ENCODE peak calls at places on chromosome 4, in seven cellular contexts. One of them, this sample, is unnamed.

GRCh38 chr4:182555997-182556418 is 312.8 kb downstream of the TENM3 start:
- DNase-seq in HCT116: no peak
- DNase-seq in mammary epithelial cell: peak
- DNase-seq in H9: peak
- DNase-seq in fibroblast of lung: peak
- DNase-seq in MM.1S: no peak
- DNase-seq in OCI-LY7: no peak
- DNase-seq in this sample: peak

GRCh38 chr4:152973614-152974200 is 37.6 kb downstream of the FHDC1 start:
- DNase-seq in HCT116: no peak
- DNase-seq in mammary epithelial cell: no peak
- DNase-seq in H9: no peak
- DNase-seq in fibroblast of lung: no peak
- DNase-seq in MM.1S: no peak
- DNase-seq in OCI-LY7: no peak
- DNase-seq in this sample: no peak

GRCh38 chr4:88054909-88055308 is 47.5 kb downstream of the PKD2 start:
- DNase-seq in HCT116: peak
- DNase-seq in mammary epithelial cell: peak
- DNase-seq in H9: peak
- DNase-seq in fibroblast of lung: peak
- DNase-seq in MM.1S: peak
- DNase-seq in OCI-LY7: peak
- DNase-seq in this sample: peak

GRCh38 chr4:74109116-74109791 is 10.3 kb upstream of the CXCL2 start:
- DNase-seq in HCT116: peak
- DNase-seq in mammary epithelial cell: peak
- DNase-seq in H9: peak
- DNase-seq in fibroblast of lung: peak
- DNase-seq in MM.1S: no peak
- DNase-seq in OCI-LY7: no peak
- DNase-seq in this sample: peak

GRCh38 chr4:17447056-17447455 is 64.8 kb downstream of the QDPR start:
- DNase-seq in HCT116: no peak
- DNase-seq in mammary epithelial cell: no peak
- DNase-seq in H9: no peak
- DNase-seq in fibroblast of lung: no peak
- DNase-seq in MM.1S: no peak
- DNase-seq in OCI-LY7: no peak
- DNase-seq in this sample: no peak

GRCh38 chr4:145732895-145733880 is 53.2 kb downstream of the C4orf51 start:
- DNase-seq in HCT116: peak
- DNase-seq in mammary epithelial cell: peak
- DNase-seq in H9: peak
- DNase-seq in fibroblast of lung: peak
- DNase-seq in MM.1S: peak
- DNase-seq in OCI-LY7: peak
- DNase-seq in this sample: peak

GRCh38 chr4:70711599-70711998 is 10.2 kb upstream of the RUFY3 start:
- DNase-seq in HCT116: no peak
- DNase-seq in mammary epithelial cell: no peak
- DNase-seq in H9: no peak
- DNase-seq in fibroblast of lung: no peak
- DNase-seq in MM.1S: no peak
- DNase-seq in OCI-LY7: no peak
- DNase-seq in this sample: no peak

GRCh38 chr4:20252656-20253271 is 1.1 kb downstream of the SLIT2 start:
- DNase-seq in HCT116: no peak
- DNase-seq in mammary epithelial cell: no peak
- DNase-seq in H9: peak
- DNase-seq in fibroblast of lung: peak
- DNase-seq in MM.1S: peak
- DNase-seq in OCI-LY7: no peak
- DNase-seq in this sample: peak

GRCh38 chr4:590313-590841 is 14.3 kb upstream of the TMEM271 start:
- DNase-seq in HCT116: no peak
- DNase-seq in mammary epithelial cell: no peak
- DNase-seq in H9: no peak
- DNase-seq in fibroblast of lung: no peak
- DNase-seq in MM.1S: no peak
- DNase-seq in OCI-LY7: no peak
- DNase-seq in this sample: no peak

GRCh38 chr4:114729339-114729738 is 130.7 kb downstream of the UGT8 start:
- DNase-seq in HCT116: no peak
- DNase-seq in mammary epithelial cell: no peak
- DNase-seq in H9: peak
- DNase-seq in fibroblast of lung: no peak
- DNase-seq in MM.1S: no peak
- DNase-seq in OCI-LY7: no peak
- DNase-seq in this sample: no peak

DNA sequence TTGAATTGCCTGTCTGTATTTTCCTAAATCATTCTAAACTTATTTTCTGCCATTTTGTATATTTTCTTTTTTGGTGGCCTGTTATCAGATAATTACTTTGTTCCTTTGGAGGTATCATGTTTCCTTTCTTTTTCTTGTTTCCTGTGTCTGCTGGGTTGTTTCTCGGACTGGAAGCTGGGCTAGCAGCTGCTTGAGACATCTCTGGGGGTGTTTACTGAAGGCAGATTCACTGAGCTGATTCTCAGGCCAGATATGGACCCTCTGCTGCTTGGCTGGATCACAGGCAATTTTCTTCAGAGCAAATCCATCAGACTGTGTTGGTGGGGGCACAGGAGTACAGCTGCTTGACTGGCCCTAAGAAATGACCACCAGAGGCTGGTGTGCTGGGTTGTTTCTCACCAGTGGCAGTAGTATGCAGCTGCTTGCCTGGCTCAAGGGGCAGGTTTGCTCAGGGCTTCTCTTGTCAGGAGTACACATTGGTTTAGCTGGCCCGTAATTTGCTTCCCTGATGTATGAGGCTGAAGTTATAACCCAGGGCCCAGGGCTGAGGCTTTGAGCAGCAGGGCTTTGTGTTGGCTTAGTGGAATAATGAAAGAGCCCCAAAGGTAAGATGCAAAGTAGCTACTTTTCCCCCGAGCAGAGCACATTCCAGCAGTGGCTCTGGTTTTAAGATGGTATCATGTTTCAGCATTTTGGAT is 680.6 kb downstream of the TECRL start:
- DNase-seq in HCT116: no peak
- DNase-seq in mammary epithelial cell: no peak
- DNase-seq in H9: peak
- DNase-seq in fibroblast of lung: no peak
- DNase-seq in MM.1S: no peak
- DNase-seq in OCI-LY7: no peak
- DNase-seq in this sample: no peak
- H2AFZ ChIP-seq in HCT116: no peak
- H2AFZ ChIP-seq in mammary epithelial cell: no peak
- H2AFZ ChIP-seq in H9: peak
- H2AFZ ChIP-seq in fibroblast of lung: no peak
- H2AFZ ChIP-seq in MM.1S: no peak
- H2AFZ ChIP-seq in OCI-LY7: no peak
- H2AFZ ChIP-seq in this sample: no peak

GRCh38 chr4:107989537-107990386 is at the start of gene HADH:
- DNase-seq in HCT116: peak
- DNase-seq in mammary epithelial cell: peak
- DNase-seq in H9: peak
- DNase-seq in fibroblast of lung: peak
- DNase-seq in MM.1S: peak
- DNase-seq in OCI-LY7: peak
- DNase-seq in this sample: peak

GRCh38 chr4:107988763-107989035 is 990 bp upstream of the HADH start:
- DNase-seq in HCT116: no peak
- DNase-seq in mammary epithelial cell: no peak
- DNase-seq in H9: no peak
- DNase-seq in fibroblast of lung: no peak
- DNase-seq in MM.1S: no peak
- DNase-seq in OCI-LY7: no peak
- DNase-seq in this sample: no peak

GRCh38 chr4:107991945-107992625 is 2.4 kb downstream of the HADH start:
- DNase-seq in HCT116: no peak
- DNase-seq in mammary epithelial cell: no peak
- DNase-seq in H9: no peak
- DNase-seq in fibroblast of lung: peak
- DNase-seq in MM.1S: no peak
- DNase-seq in OCI-LY7: peak
- DNase-seq in this sample: no peak

GRCh38 chr4:107989162-107989536 is 540 bp upstream of the HADH start:
- DNase-seq in HCT116: no peak
- DNase-seq in mammary epithelial cell: no peak
- DNase-seq in H9: no peak
- DNase-seq in fibroblast of lung: no peak
- DNase-seq in MM.1S: peak
- DNase-seq in OCI-LY7: no peak
- DNase-seq in this sample: no peak

GRCh38 chr4:107987916-107988762 is 1.6 kb upstream of the HADH start:
- DNase-seq in HCT116: no peak
- DNase-seq in mammary epithelial cell: no peak
- DNase-seq in H9: no peak
- DNase-seq in fibroblast of lung: no peak
- DNase-seq in MM.1S: no peak
- DNase-seq in OCI-LY7: no peak
- DNase-seq in this sample: no peak
- H2AFZ ChIP-seq in HCT116: no peak
- H2AFZ ChIP-seq in mammary epithelial cell: peak
- H2AFZ ChIP-seq in H9: no peak
- H2AFZ ChIP-seq in fibroblast of lung: no peak
- H2AFZ ChIP-seq in MM.1S: no peak
- H2AFZ ChIP-seq in OCI-LY7: peak
- H2AFZ ChIP-seq in this sample: no peak

DNA sequence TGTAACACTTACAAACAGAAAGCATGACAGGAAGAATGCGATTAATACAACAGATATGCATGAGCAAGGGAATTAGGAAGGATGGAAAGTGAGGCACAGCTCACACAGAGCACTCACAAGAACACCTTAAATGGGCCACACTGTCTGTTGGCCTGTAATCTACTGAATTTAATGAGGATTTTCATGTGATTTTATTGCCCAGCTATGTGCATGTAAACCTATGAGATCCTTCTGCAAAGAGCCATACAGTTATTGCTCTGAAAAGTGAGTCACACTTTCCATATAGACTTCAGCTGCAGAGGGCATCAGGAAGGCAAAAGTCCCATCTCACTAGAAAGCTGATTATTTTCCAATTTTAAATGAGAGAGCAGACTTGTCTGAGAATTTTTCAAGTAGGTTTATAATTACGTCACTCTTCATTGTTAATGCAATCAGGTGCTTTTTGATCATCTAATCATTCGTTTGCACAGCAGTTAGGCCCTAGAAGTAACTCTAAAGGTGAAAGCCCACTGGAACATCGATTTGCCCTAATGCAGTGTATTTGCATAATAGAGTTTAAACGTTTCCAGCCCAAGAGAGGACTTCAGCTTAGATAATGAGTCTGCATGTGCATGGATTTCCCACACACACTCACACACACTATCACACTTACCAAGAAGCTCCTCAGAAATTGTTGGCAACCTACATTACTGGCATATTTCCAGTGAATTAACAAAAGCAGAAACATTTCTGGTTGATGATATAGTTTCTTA is 832.6 kb upstream of the INTU start:
- DNase-seq in HCT116: no peak
- DNase-seq in mammary epithelial cell: no peak
- DNase-seq in H9: no peak
- DNase-seq in fibroblast of lung: peak
- DNase-seq in MM.1S: no peak
- DNase-seq in OCI-LY7: no peak
- DNase-seq in this sample: peak
- H2AFZ ChIP-seq in HCT116: no peak
- H2AFZ ChIP-seq in mammary epithelial cell: peak
- H2AFZ ChIP-seq in H9: no peak
- H2AFZ ChIP-seq in fibroblast of lung: no peak
- H2AFZ ChIP-seq in MM.1S: no peak
- H2AFZ ChIP-seq in OCI-LY7: no peak
- H2AFZ ChIP-seq in this sample: peak

GRCh38 chr4:6960154-6960553 is 50.5 kb downstream of the TBC1D14 start:
- DNase-seq in HCT116: no peak
- DNase-seq in mammary epithelial cell: no peak
- DNase-seq in H9: no peak
- DNase-seq in fibroblast of lung: no peak
- DNase-seq in MM.1S: no peak
- DNase-seq in OCI-LY7: no peak
- DNase-seq in this sample: no peak

GRCh38 chr4:6960628-6961027 is 51.0 kb downstream of the TBC1D14 start:
- DNase-seq in HCT116: no peak
- DNase-seq in mammary epithelial cell: no peak
- DNase-seq in H9: no peak
- DNase-seq in fibroblast of lung: no peak
- DNase-seq in MM.1S: no peak
- DNase-seq in OCI-LY7: no peak
- DNase-seq in this sample: no peak

GRCh38 chr4:6961496-6962210 is 52.0 kb downstream of the TBC1D14 start:
- DNase-seq in HCT116: no peak
- DNase-seq in mammary epithelial cell: no peak
- DNase-seq in H9: no peak
- DNase-seq in fibroblast of lung: no peak
- DNase-seq in MM.1S: no peak
- DNase-seq in OCI-LY7: no peak
- DNase-seq in this sample: no peak

GRCh38 chr4:6963139-6963611 is 53.5 kb downstream of the TBC1D14 start:
- DNase-seq in HCT116: no peak
- DNase-seq in mammary epithelial cell: no peak
- DNase-seq in H9: no peak
- DNase-seq in fibroblast of lung: peak
- DNase-seq in MM.1S: no peak
- DNase-seq in OCI-LY7: peak
- DNase-seq in this sample: no peak

GRCh38 chr4:6962211-6963041 is 52.8 kb downstream of the TBC1D14 start:
- DNase-seq in HCT116: no peak
- DNase-seq in mammary epithelial cell: no peak
- DNase-seq in H9: no peak
- DNase-seq in fibroblast of lung: no peak
- DNase-seq in MM.1S: no peak
- DNase-seq in OCI-LY7: no peak
- DNase-seq in this sample: no peak
- H2AFZ ChIP-seq in HCT116: no peak
- H2AFZ ChIP-seq in mammary epithelial cell: no peak
- H2AFZ ChIP-seq in H9: no peak
- H2AFZ ChIP-seq in fibroblast of lung: no peak
- H2AFZ ChIP-seq in MM.1S: no peak
- H2AFZ ChIP-seq in OCI-LY7: no peak
- H2AFZ ChIP-seq in this sample: no peak

GRCh38 chr4:15004701-15005301 is 2.5 kb downstream of the CPEB2 start:
- DNase-seq in HCT116: no peak
- DNase-seq in mammary epithelial cell: peak
- DNase-seq in H9: peak
- DNase-seq in fibroblast of lung: peak
- DNase-seq in MM.1S: peak
- DNase-seq in OCI-LY7: peak
- DNase-seq in this sample: peak
- H2AFZ ChIP-seq in HCT116: peak
- H2AFZ ChIP-seq in mammary epithelial cell: peak
- H2AFZ ChIP-seq in H9: no peak
- H2AFZ ChIP-seq in fibroblast of lung: no peak
- H2AFZ ChIP-seq in MM.1S: peak
- H2AFZ ChIP-seq in OCI-LY7: peak
- H2AFZ ChIP-seq in this sample: peak

This sample was measured in hepatocyte.